ENCODE peak calls at places on chromosomes 4 and X, in nine cellular contexts. E, H, P, N, X, L, Y, M and T are unnamed samples.
A peak's percentile ranks its signal among the peaks of the same experiment; 100 is the strongest.

GRCh38 chr4:86834901-86835300 is 14.3 kb downstream of the SLC10A6 start:
- DNase-seq in E (peak; percentile 95), H (no peak), P (no peak), N (no peak), X (peak; percentile 76), L (peak; percentile 93), Y (no peak), M (no peak), T (peak; percentile 74)

GRCh38 chrX:148290041-148290440 is 210.4 kb upstream of the AFF2 start:
- DNase-seq in E (no peak), H (no peak), P (no peak), N (no peak), X (no peak), L (no peak), Y (peak; percentile 52), M (no peak), T (no peak)

GRCh38 chrX:37921758-37922157 is 74.4 kb upstream of the DYNLT3 start:
- DNase-seq in E (peak; percentile 53), H (no peak), P (no peak), N (peak; percentile 9), X (peak; percentile 26), L (no peak), Y (no peak), M (no peak), T (no peak)

GRCh38 chr4:7324651-7325121 is 110.0 kb downstream of the PSAPL1 start:
- DNase-seq in E (no peak), H (peak; percentile 70), P (no peak), N (no peak), X (no peak), L (peak; percentile 73), Y (no peak), M (peak; percentile 8), T (no peak)

GRCh38 chr4:39435875-39436563 is 22.7 kb downstream of the RPL9 start:
- DNase-seq in E (no peak), H (peak; percentile 43), P (no peak), N (no peak), X (peak; percentile 22), L (no peak), Y (no peak), M (no peak), T (no peak)

GRCh38 chr4:94976371-94977011 is 218.7 kb downstream of the BMPR1B start:
- DNase-seq in E (peak; percentile 39), H (no peak), P (no peak), N (peak; percentile 93), X (peak; percentile 90), L (no peak), Y (no peak), M (no peak), T (no peak)

GRCh38 chr4:139942284-139942683 is 211.7 kb downstream of the MAML3 start:
- DNase-seq in E (no peak), H (no peak), P (no peak), N (no peak), X (no peak), L (no peak), Y (no peak), M (no peak), T (no peak)

GRCh38 chr4:119300388-119301131 is 21.4 kb downstream of the FABP2 start:
- DNase-seq in E (peak; percentile 93), H (peak; percentile 80), P (peak; percentile 83), N (peak; percentile 72), X (peak; percentile 95), L (no peak), Y (peak; percentile 98), M (peak; percentile 94), T (peak; percentile 78)

GRCh38 chr4:140875751-140876389 is 119.7 kb upstream of the TBC1D9 start:
- DNase-seq in E (no peak), H (no peak), P (no peak), N (no peak), X (no peak), L (no peak), Y (no peak), M (no peak), T (no peak)

GRCh38 chrX:114712466-114712865 is 128.6 kb downstream of the HTR2C start:
- DNase-seq in E (no peak), H (no peak), P (no peak), N (no peak), X (no peak), L (no peak), Y (no peak), M (no peak), T (no peak)

GRCh38 chr4:6501171-6501570 is 28.8 kb upstream of the PPP2R2C start:
- DNase-seq in E (no peak), H (no peak), P (no peak), N (no peak), X (no peak), L (no peak), Y (no peak), M (no peak), T (no peak)

GRCh38 chr4:6050551-6050950 is 32.3 kb upstream of the C4orf50 start:
- DNase-seq in E (no peak), H (no peak), P (no peak), N (no peak), X (no peak), L (no peak), Y (no peak), M (no peak), T (no peak)

GRCh38 chr4:156946508-156947197 is 24.9 kb downstream of the PDGFC start:
- DNase-seq in E (peak; percentile 97), H (no peak), P (no peak), N (peak; percentile 99), X (peak; percentile 97), L (no peak), Y (no peak), M (no peak), T (peak; percentile 88)

GRCh38 chrX:93985621-93986020 is 311.6 kb downstream of the FAM133A start:
- DNase-seq in E (no peak), H (no peak), P (no peak), N (no peak), X (no peak), L (no peak), Y (no peak), M (no peak), T (no peak)

GRCh38 chr4:67071641-67072040 is 473.7 kb downstream of the CENPC start:
- DNase-seq in E (no peak), H (no peak), P (no peak), N (no peak), X (no peak), L (no peak), Y (no peak), M (no peak), T (no peak)

GRCh38 chr4:182680196-182680771 is 236.9 kb downstream of the DCTD start:
- DNase-seq in E (no peak), H (no peak), P (no peak), N (no peak), X (no peak), L (no peak), Y (no peak), M (no peak), T (no peak)

GRCh38 chr4:100049872-100050271 is 99.8 kb upstream of the H2AZ1 start:
- DNase-seq in E (no peak), H (no peak), P (no peak), N (no peak), X (no peak), L (no peak), Y (no peak), M (no peak), T (no peak)

GRCh38 chr4:74189331-74190043 is 31.6 kb downstream of the MTHFD2L start:
- DNase-seq in E (peak; percentile 7), H (peak; percentile 6), P (no peak), N (no peak), X (peak; percentile 71), L (peak; percentile 65), Y (no peak), M (no peak), T (peak; percentile 15)

GRCh38 chr4:52317361-52317879 is 266.3 kb downstream of the SPATA18 start:
- DNase-seq in E (no peak), H (no peak), P (no peak), N (no peak), X (no peak), L (no peak), Y (no peak), M (no peak), T (no peak)

GRCh38 chr4:30714408-30715031 is 5.6 kb upstream of the PCDH7 start:
- DNase-seq in E (no peak), H (peak; percentile 58), P (no peak), N (no peak), X (peak; percentile 78), L (peak; percentile 6), Y (peak; percentile 27), M (no peak), T (no peak)

GRCh38 chr4:99763635-99764101 is 53.0 kb upstream of the DAPP1 start:
- DNase-seq in E (peak; percentile 72), H (no peak), P (no peak), N (peak; percentile 80), X (peak; percentile 67), L (no peak), Y (no peak), M (peak; percentile 11), T (peak; percentile 49)

GRCh38 chr4:87298362-87298761 is 24.3 kb downstream of the HSD17B13 start:
- DNase-seq in E (no peak), H (no peak), P (no peak), N (no peak), X (no peak), L (no peak), Y (no peak), M (no peak), T (no peak)

GRCh38 chrX:19739683-19740082 is 147.7 kb downstream of the SH3KBP1 start:
- DNase-seq in E (peak; percentile 61), H (peak; percentile 70), P (peak; percentile 20), N (peak; percentile 25), X (peak; percentile 77), L (peak; percentile 4), Y (peak; percentile 89), M (peak; percentile 53), T (peak; percentile 10)

GRCh38 chr4:154024097-154024496 is 235.2 kb upstream of the SFRP2 start:
- DNase-seq in E (no peak), H (no peak), P (no peak), N (no peak), X (peak; percentile 13), L (no peak), Y (peak; percentile 19), M (peak; percentile 15), T (no peak)

GRCh38 chr4:19807505-19807904 is 444.2 kb upstream of the SLIT2 start:
- DNase-seq in E (peak; percentile 36), H (no peak), P (no peak), N (no peak), X (peak; percentile 87), L (no peak), Y (no peak), M (no peak), T (no peak)

GRCh38 chrX:48003367-48003757 is 427 bp downstream of the ZNF182 start:
- DNase-seq in E (no peak), H (peak; percentile 50), P (no peak), N (no peak), X (no peak), L (no peak), Y (no peak), M (no peak), T (no peak)

GRCh38 chr4:33037464-33037863 is 2317.3 kb downstream of the PCDH7 start:
- DNase-seq in E (no peak), H (no peak), P (no peak), N (no peak), X (no peak), L (no peak), Y (no peak), M (no peak), T (no peak)

GRCh38 chr4:159070742-159071141 is 32.1 kb upstream of the RAPGEF2 start:
- DNase-seq in E (peak; percentile 93), H (no peak), P (peak; percentile 27), N (peak; percentile 95), X (peak; percentile 93), L (no peak), Y (no peak), M (no peak), T (no peak)

GRCh38 chrX:69615323-69615722 is 590 bp upstream of the EDA start:
- DNase-seq in E (no peak), H (peak; percentile 28), P (no peak), N (no peak), X (no peak), L (no peak), Y (no peak), M (no peak), T (no peak)

GRCh38 chrX:69045616-69046345 is 119.5 kb downstream of the PJA1 start:
- DNase-seq in E (no peak), H (no peak), P (no peak), N (no peak), X (no peak), L (no peak), Y (peak; percentile 80), M (no peak), T (no peak)

GRCh38 chrX:16205840-16206239 is 38.6 kb downstream of the MAGEB17 start:
- DNase-seq in E (no peak), H (no peak), P (no peak), N (no peak), X (no peak), L (no peak), Y (no peak), M (no peak), T (no peak)